ENCODE peak calls at places on chromosomes 3 and 15, in six cellular contexts. Y is KBM-7, A is fibroblast of the aortic adventitia, X is AG04450, I is neural crest cell, L is psoas muscle. G is an unnamed sample.

GRCh38 chr3:11619946-11620652 is 23.6 kb downstream of the VGLL4 start:
- DNase-seq in I (no peak), L (no peak), X (no peak), A (no peak), Y (no peak), G (no peak)

GRCh38 chr3:191253089-191253799 is 54.2 kb downstream of the OSTN start:
- DNase-seq in I (no peak), L (no peak), Y (no peak), A (no peak), X (no peak), G (no peak)

GRCh38 chr3:196688349-196688748 is 23.7 kb downstream of the CEP19 start:
- DNase-seq in I (no peak), Y (peak; percentile 87), X (peak; percentile 3), A (peak; percentile 97), L (peak; percentile 23), G (peak; percentile 69)

GRCh38 chr15:40282144-40282869 is 557 bp downstream of the ANKRD63 start:
- DNase-seq in L (no peak), I (peak; percentile 49), A (no peak), Y (peak; percentile 77), X (no peak), G (no peak)

GRCh38 chr15:67915374-67916050 is 75.7 kb upstream of the RNU6-1 start:
- DNase-seq in X (no peak), A (peak; percentile 79), Y (no peak), I (no peak), L (peak; percentile 25), G (no peak)

GRCh38 chr15:78372880-78373279 is 32.7 kb downstream of the CRABP1 start:
- DNase-seq in L (no peak), A (no peak), I (no peak), Y (no peak), X (no peak), G (no peak)

GRCh38 chr3:137998643-137999042 is 11.3 kb upstream of the CLDN18 start:
- DNase-seq in X (no peak), Y (no peak), I (no peak), L (no peak), A (no peak), G (no peak)

GRCh38 chr3:94004301-94004910 is 24.0 kb downstream of the STX19 start:
- DNase-seq in X (peak; percentile 53), I (no peak), L (no peak), A (peak; percentile 88), Y (peak; percentile 60), G (peak; percentile 82)

GRCh38 chr15:78061963-78062427 is 15.5 kb downstream of the TBC1D2B start:
- DNase-seq in X (no peak), I (no peak), L (no peak), Y (peak; percentile 77), A (peak; percentile 41), G (peak; percentile 53)

GRCh38 chr3:58824285-58824684 is 157.7 kb upstream of the FAM3D start:
- DNase-seq in L (no peak), X (peak; percentile 33), Y (peak; percentile 48), A (peak; percentile 79), I (peak; percentile 68), G (peak; percentile 73)

GRCh38 chr3:134228035-134228434 is 22.6 kb downstream of the RYK start:
- DNase-seq in X (peak; percentile 10), L (no peak), I (no peak), A (no peak), Y (no peak), G (peak; percentile 68)

GRCh38 chr3:10322355-10322715 is 1.4 kb upstream of the SEC13 start:
- DNase-seq in L (no peak), Y (peak; percentile 72), I (no peak), X (no peak), A (no peak), G (no peak)

GRCh38 chr3:136545664-136546266 is 206.4 kb downstream of the STAG1 start:
- DNase-seq in X (no peak), I (no peak), A (peak; percentile 48), L (no peak), Y (peak; percentile 13), G (peak; percentile 51)

GRCh38 chr15:67240235-67241131 is 14.0 kb downstream of the AAGAB start:
- DNase-seq in I (no peak), Y (peak; percentile 55), X (no peak), L (no peak), A (no peak), G (no peak)

GRCh38 chr3:151276038-151277027 is 2.0 kb downstream of the P2RY14 start:
- DNase-seq in A (no peak), I (no peak), L (no peak), Y (no peak), X (no peak), G (no peak)

GRCh38 chr3:171175840-171176239 is 149.3 kb upstream of the SLC2A2 start:
- DNase-seq in X (peak; percentile 20), Y (no peak), I (no peak), L (no peak), A (peak; percentile 44), G (peak; percentile 68)

GRCh38 chr3:9019244-9019961 is 56.1 kb upstream of the RAD18 start:
- DNase-seq in A (no peak), Y (no peak), X (no peak), I (no peak), L (no peak), G (no peak)

GRCh38 chr3:32794487-32795308 is 23.1 kb upstream of the TRIM71 start:
- DNase-seq in X (peak; percentile 8), L (no peak), A (no peak), Y (no peak), I (no peak), G (peak; percentile 64)

GRCh38 chr15:39787479-39787878 is 4.8 kb upstream of the FSIP1 start:
- DNase-seq in A (no peak), I (no peak), X (no peak), L (no peak), Y (no peak), G (no peak)

GRCh38 chr3:123652346-123652984 is 67.6 kb upstream of the HACD2 start:
- DNase-seq in X (no peak), L (peak; percentile 77), I (peak; percentile 87), A (peak; percentile 76), Y (peak; percentile 70), G (peak; percentile 61)

GRCh38 chr3:61771976-61772375 is 210.6 kb downstream of the PTPRG start:
- DNase-seq in X (no peak), I (no peak), A (no peak), Y (no peak), L (peak; percentile 14), G (no peak)

GRCh38 chr3:155745795-155746550 is 1.1 kb upstream of the PLCH1 start:
- DNase-seq in L (no peak), I (peak; percentile 28), A (no peak), Y (no peak), X (no peak), G (no peak)

GRCh38 chr3:66532613-66533012 is 31.8 kb upstream of the LRIG1 start:
- DNase-seq in X (no peak), A (no peak), Y (no peak), L (no peak), I (no peak), G (no peak)

GRCh38 chr15:74816624-74817369 is 4.2 kb downstream of the LMAN1L start:
- DNase-seq in Y (no peak), L (no peak), A (no peak), I (no peak), X (no peak), G (no peak)

GRCh38 chr3:138389144-138389601 is 40.8 kb downstream of the MRAS start:
- DNase-seq in A (no peak), I (no peak), L (no peak), Y (no peak), X (no peak), G (peak; percentile 12)

GRCh38 chr3:183698760-183699159 is 1.2 kb downstream of the YEATS2 start:
- DNase-seq in I (no peak), A (peak; percentile 49), X (no peak), Y (peak; percentile 61), L (no peak), G (peak; percentile 33)

GRCh38 chr15:95286911-95287769 is 1043.4 kb upstream of the NR2F2 start:
- DNase-seq in A (no peak), L (no peak), I (peak; percentile 26), X (no peak), Y (no peak), G (peak; percentile 44)

GRCh38 chr3:33395900-33396299 is 44.3 kb downstream of the UBP1 start:
- DNase-seq in L (no peak), X (no peak), I (no peak), A (no peak), Y (no peak), G (no peak)

GRCh38 chr15:79365765-79366164 is 54.9 kb downstream of the TMED3 start:
- DNase-seq in A (no peak), Y (no peak), I (no peak), L (no peak), X (no peak), G (no peak)

GRCh38 chr3:184773341-184774186 is 38.4 kb upstream of the VPS8 start:
- DNase-seq in L (peak; percentile 40), A (peak; percentile 28), Y (no peak), I (no peak), X (no peak), G (no peak)

GRCh38 chr3:108438542-108438941 is 71.9 kb downstream of the MYH15 start:
- DNase-seq in L (no peak), Y (no peak), I (no peak), A (no peak), X (no peak), G (no peak)

GRCh38 chr15:101597360-101597928 is 54.7 kb downstream of the TM2D3 start:
- DNase-seq in X (no peak), A (no peak), L (no peak), I (no peak), Y (no peak), G (no peak)

GRCh38 chr15:43169888-43170287 is 15.3 kb upstream of the CCNDBP1 start:
- DNase-seq in L (no peak), A (no peak), Y (no peak), I (no peak), X (no peak), G (peak; percentile 22)

GRCh38 chr3:11508346-11509174 is 135.2 kb downstream of the VGLL4 start:
- DNase-seq in X (no peak), I (no peak), Y (no peak), A (no peak), L (no peak), G (no peak)

GRCh38 chr3:155572085-155572484 is 172.8 kb downstream of the PLCH1 start:
- DNase-seq in X (no peak), A (peak; percentile 70), Y (no peak), L (no peak), I (no peak), G (no peak)

GRCh38 chr3:95565502-95565901 is 1248.9 kb upstream of the EPHA6 start:
- DNase-seq in X (no peak), Y (no peak), A (no peak), I (no peak), L (no peak), G (no peak)

G was measured in IMR-90.